ENCODE peak calls at places on chromosomes 4 and X, in ten cellular contexts. Z is GM10248; F is epithelial cell of esophagus; O is GM12864; E is AG10803; A is CD4-positive, alpha-beta T cell; T is bronchial epithelial cell; J is heart left ventricle; I is mucosa of descending colon; U is left lung. P is an unnamed sample.

GRCh38 chr4:119729815-119730643 is 101.4 kb upstream of the PDE5A start:
- DNase-seq in Z (no peak), F (peak; percentile 88), O (no peak), E (peak; percentile 80), A (no peak), T (peak; percentile 91), J (peak; percentile 36), I (peak; percentile 64), U (no peak), P (no peak)

GRCh38 chr4:55018521-55018920 is 106.9 kb downstream of the KDR start:
- DNase-seq in Z (no peak), F (peak; percentile 73), O (no peak), E (no peak), A (no peak), T (peak; percentile 64), J (no peak), I (no peak), U (no peak), P (no peak)

GRCh38 chr4:53942712-53943111 is 121.7 kb downstream of the CHIC2 start:
- DNase-seq in Z (no peak), F (no peak), O (no peak), E (no peak), A (no peak), T (no peak), J (no peak), I (no peak), U (no peak), P (no peak)

GRCh38 chr4:79174855-79175254 is 151.0 kb downstream of the NAA11 start:
- DNase-seq in Z (no peak), F (no peak), O (no peak), E (no peak), A (no peak), T (no peak), J (no peak), I (no peak), U (no peak), P (no peak)

GRCh38 chrX:65758505-65758904 is 91.1 kb downstream of the MSN start:
- DNase-seq in Z (no peak), F (no peak), O (no peak), E (no peak), A (no peak), T (peak; percentile 37), J (no peak), I (no peak), U (no peak), P (no peak)

GRCh38 chr4:109631709-109632108 is 71.5 kb downstream of the CASP6 start:
- DNase-seq in Z (no peak), F (no peak), O (no peak), E (no peak), A (no peak), T (no peak), J (no peak), I (no peak), U (peak; percentile 32), P (no peak)

GRCh38 chr4:23161787-23162186 is 469.1 kb downstream of the GBA3 start:
- DNase-seq in Z (no peak), F (no peak), O (no peak), E (no peak), A (no peak), T (no peak), J (no peak), I (no peak), U (no peak), P (no peak)

GRCh38 chr4:150010525-150011126 is 67.6 kb upstream of the DCLK2 start:
- DNase-seq in Z (peak; percentile 15), F (peak; percentile 72), O (no peak), E (peak; percentile 75), A (no peak), T (peak; percentile 61), J (peak; percentile 33), I (no peak), U (no peak), P (no peak)

DNA sequence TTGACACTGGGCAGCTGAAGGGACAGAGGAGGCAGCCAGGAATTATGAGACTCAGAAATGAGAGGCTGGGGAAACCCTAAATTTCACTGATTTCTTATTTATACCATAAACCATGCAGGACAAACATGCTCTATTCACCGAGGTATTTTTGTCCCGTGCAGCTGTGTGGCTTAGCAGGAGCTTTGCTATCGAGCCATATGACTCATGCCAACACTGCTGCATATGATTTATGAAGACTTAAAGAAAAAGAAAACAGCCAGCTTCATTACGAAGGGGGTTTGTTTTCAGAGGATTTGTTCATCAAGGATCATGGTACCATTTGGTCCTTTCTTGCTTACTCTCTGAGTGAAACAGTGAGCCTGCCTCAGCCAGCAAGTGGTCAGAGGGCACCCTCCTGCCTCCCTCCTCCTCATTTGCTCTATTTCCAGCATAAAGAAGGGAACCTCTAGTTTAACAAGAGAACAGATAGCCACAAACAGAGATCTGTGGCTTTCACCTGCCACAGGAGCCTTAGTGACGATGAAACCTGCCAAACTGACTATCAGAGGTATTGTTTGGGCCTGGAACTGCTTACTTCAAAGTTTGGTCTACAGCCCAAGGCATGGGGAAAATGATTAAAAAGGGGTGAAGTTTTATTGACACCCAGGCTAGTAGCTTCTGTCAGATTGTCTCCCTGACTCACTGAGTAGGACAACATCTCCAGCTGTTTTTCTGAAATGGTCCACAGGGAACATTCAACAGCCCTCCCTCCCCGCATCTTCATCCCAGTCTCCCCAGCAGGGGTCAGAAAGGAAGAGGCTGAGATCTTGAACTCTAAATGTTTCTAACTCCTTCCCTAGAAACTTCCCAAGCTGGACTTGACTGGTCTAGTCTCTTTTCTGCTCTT is 80.1 kb upstream of the MAML3 start:
- DNase-seq in Z (no peak), F (peak; percentile 35), O (no peak), E (peak; percentile 68), A (no peak), T (no peak), J (no peak), I (no peak), U (no peak), P (no peak)
- TF ChIP-seq CTCF in Z (no peak), F (no peak), O (no peak), E (peak; percentile 9), A (no peak), T (no peak), J (no peak), I (no peak), U (no peak), P (no peak)

GRCh38 chr4:26325191-26325590 is 4.4 kb downstream of the RBPJ start:
- DNase-seq in Z (no peak), F (peak; percentile 67), O (no peak), E (peak; percentile 59), A (no peak), T (peak; percentile 63), J (no peak), I (no peak), U (no peak), P (no peak)
- TF ChIP-seq CTCF in Z (peak; percentile 56), F (peak; percentile 66), O (peak; percentile 53), E (peak; percentile 67), A (peak; percentile 61), T (peak; percentile 57), J (no peak), I (no peak), U (no peak), P (no peak)

DNA sequence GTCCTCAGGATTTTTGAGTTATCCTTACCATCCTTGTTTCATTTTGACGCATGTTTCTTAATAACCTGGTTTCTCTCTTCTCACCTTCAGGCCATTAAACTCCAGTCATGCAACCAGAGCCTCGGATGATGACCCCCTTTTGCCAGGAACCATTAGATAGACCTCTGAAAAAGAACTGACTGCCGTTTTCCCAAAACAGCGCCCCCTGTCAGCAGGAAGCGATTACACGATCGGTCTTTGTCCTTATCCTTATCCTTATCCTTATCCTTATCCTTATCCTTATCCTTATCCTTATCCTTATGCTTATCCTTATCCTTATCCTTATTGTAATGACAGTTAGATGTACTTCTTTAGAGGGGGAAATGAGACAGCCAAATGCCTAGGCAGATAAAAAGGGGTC is 148.4 kb upstream of the ITM2A start:
- DNase-seq in Z (no peak), F (no peak), O (no peak), E (no peak), A (no peak), T (no peak), J (no peak), I (no peak), U (no peak), P (no peak)
- TF ChIP-seq CTCF in Z (no peak), F (no peak), O (no peak), E (no peak), A (no peak), T (no peak), J (no peak), I (no peak), U (no peak), P (no peak)

GRCh38 chr4:87557348-87557747 is 28.2 kb upstream of the SPARCL1 start:
- DNase-seq in Z (no peak), F (peak; percentile 74), O (no peak), E (no peak), A (no peak), T (peak; percentile 92), J (no peak), I (no peak), U (no peak), P (no peak)
- TF ChIP-seq CTCF in Z (no peak), F (no peak), O (no peak), E (no peak), A (no peak), T (no peak), J (no peak), I (no peak), U (no peak), P (no peak)

DNA sequence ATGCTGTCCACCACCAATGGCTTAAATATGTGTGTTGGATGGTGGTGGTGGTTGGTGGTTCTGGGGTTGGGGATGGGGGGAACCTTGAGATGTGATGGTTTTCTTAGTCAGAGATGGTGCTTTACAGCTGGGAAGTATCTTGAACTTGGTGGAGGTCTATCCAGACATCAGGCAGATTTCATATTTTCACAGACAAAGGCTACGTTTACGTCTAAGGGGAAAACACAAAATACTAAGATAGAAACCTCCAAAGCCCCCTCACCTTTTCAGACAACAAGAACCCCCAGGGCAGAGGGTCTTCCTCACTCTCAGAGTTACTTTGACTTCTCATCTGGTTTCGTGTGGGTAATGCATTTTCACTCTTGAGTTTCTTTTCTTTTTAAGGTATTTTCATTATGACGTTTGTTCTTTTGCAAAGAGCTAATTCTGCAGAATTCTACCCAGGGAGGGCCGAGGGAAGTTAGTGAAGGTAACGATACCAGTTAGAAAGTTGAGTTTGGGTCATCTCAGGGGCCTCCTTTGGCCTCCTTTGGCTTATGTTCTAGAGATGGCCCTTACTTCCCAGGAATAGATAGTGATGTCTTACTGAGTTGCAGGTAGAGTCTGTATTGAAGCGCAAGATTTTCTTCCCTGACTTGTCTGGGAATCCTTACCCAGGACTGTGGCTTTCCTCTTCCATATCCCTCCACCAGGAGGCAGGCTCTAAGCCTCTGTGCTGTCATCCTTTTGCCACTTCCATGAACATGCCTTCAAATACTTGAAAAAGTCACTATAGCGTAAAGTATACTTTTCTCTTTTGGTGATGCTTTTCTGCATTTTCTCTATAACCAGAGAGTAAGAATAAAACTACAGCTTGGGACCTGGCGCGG is 31.9 kb downstream of the RHOH start:
- DNase-seq in Z (peak; percentile 56), F (peak; percentile 13), O (peak; percentile 69), E (no peak), A (no peak), T (no peak), J (no peak), I (no peak), U (no peak), P (no peak)
- TF ChIP-seq CTCF in Z (peak; percentile 21), F (peak; percentile 32), O (peak; percentile 78), E (peak; percentile 45), A (peak; percentile 37), T (peak; percentile 36), J (no peak), I (no peak), U (no peak), P (no peak)

GRCh38 chr4:180099962-180100361 is 2143.2 kb upstream of the TENM3 start:
- DNase-seq in Z (no peak), F (no peak), O (no peak), E (no peak), A (no peak), T (no peak), J (no peak), I (no peak), U (no peak), P (no peak)
- TF ChIP-seq CTCF in Z (no peak), F (no peak), O (no peak), E (no peak), A (no peak), T (no peak), J (no peak), I (no peak), U (no peak), P (no peak)